ENCODE peak calls at places on chromosomes 3 and 15, in seven cellular contexts. H is coronary artery; C is caudate nucleus; J is adrenal gland; F is AG04450; B is CD4-positive, alpha-beta T cell; D is RWPE1. O is an unnamed sample.

GRCh38 chr15:89480505-89480904 is 15.9 kb downstream of the RHCG start:
- DNase-seq in D (no peak), F (no peak), J (no peak), H (no peak), C (no peak), B (no peak), O (no peak)

GRCh38 chr15:60708684-60709083 is 229.7 kb upstream of the ICE2 start:
- DNase-seq in D (no peak), B (no peak), H (no peak), F (peak; percentile 91), J (peak; percentile 53), C (no peak), O (no peak)

GRCh38 chr3:47813551-47814177 is 10.7 kb downstream of the DHX30 start:
- DNase-seq in H (no peak), F (no peak), C (no peak), B (no peak), D (no peak), J (no peak), O (no peak)

GRCh38 chr15:53588773-53589172 is 170.7 kb downstream of the WDR72 start:
- DNase-seq in D (no peak), J (no peak), F (no peak), B (no peak), H (no peak), C (no peak), O (no peak)

GRCh38 chr3:155745795-155746550 is 1.1 kb upstream of the PLCH1 start:
- DNase-seq in D (no peak), C (no peak), H (no peak), F (no peak), B (no peak), J (no peak), O (no peak)

GRCh38 chr15:63920504-63921178 is 86.9 kb upstream of the HERC1 start:
- DNase-seq in H (no peak), B (no peak), C (no peak), D (no peak), F (no peak), J (no peak), O (no peak)

GRCh38 chr3:103055021-103055420 is 620.2 kb downstream of the ZPLD1 start:
- DNase-seq in F (no peak), D (no peak), J (no peak), C (no peak), B (no peak), H (no peak), O (no peak)

GRCh38 chr3:102255736-102256135 is 179.1 kb upstream of the ZPLD1 start:
- DNase-seq in C (no peak), F (no peak), D (no peak), H (no peak), J (no peak), B (no peak), O (no peak)

GRCh38 chr3:109154989-109155388 is 18.5 kb downstream of the C3orf85 start:
- DNase-seq in D (no peak), H (no peak), C (no peak), F (no peak), J (no peak), B (no peak), O (no peak)

GRCh38 chr15:96358006-96358794 is 27.7 kb downstream of the NR2F2 start:
- DNase-seq in C (no peak), D (no peak), F (no peak), B (no peak), H (no peak), J (no peak), O (no peak)

GRCh38 chr15:59152694-59153450 is 47.9 kb downstream of the CCNB2 start:
- DNase-seq in F (no peak), B (no peak), D (no peak), C (no peak), H (no peak), J (no peak), O (no peak)

GRCh38 chr3:13045245-13045903 is 27.9 kb downstream of the IQSEC1 start:
- DNase-seq in H (no peak), J (no peak), C (no peak), D (no peak), B (no peak), F (no peak), O (no peak)

GRCh38 chr15:58065445-58066041 is at the start of gene ALDH1A2:
- DNase-seq in C (no peak), D (peak; percentile 8), J (no peak), H (peak; percentile 73), F (no peak), B (no peak), O (peak; percentile 7)

GRCh38 chr15:86154705-86155104 is 75.0 kb downstream of the AGBL1 start:
- DNase-seq in F (no peak), J (no peak), C (no peak), B (no peak), D (no peak), H (no peak), O (no peak)

GRCh38 chr3:151328298-151329036 is 882 bp downstream of the P2RY13 start:
- DNase-seq in D (no peak), F (no peak), J (peak; percentile 23), B (no peak), C (no peak), H (no peak), O (no peak)

GRCh38 chr15:92925409-92925808 is 25.3 kb downstream of the CHD2 start:
- DNase-seq in C (no peak), H (no peak), J (no peak), D (no peak), B (no peak), F (no peak), O (no peak)

GRCh38 chr15:92924216-92924615 is 24.1 kb downstream of the CHD2 start:
- DNase-seq in F (no peak), H (no peak), D (no peak), J (no peak), C (no peak), B (no peak), O (no peak)

GRCh38 chr15:92920595-92921169 is 20.6 kb downstream of the CHD2 start:
- DNase-seq in H (no peak), C (no peak), J (no peak), F (no peak), D (no peak), B (no peak), O (no peak)

GRCh38 chr15:92921215-92922131 is 21.3 kb downstream of the CHD2 start:
- DNase-seq in H (no peak), F (no peak), J (no peak), B (no peak), D (peak; percentile 89), C (no peak), O (no peak)

DNA sequence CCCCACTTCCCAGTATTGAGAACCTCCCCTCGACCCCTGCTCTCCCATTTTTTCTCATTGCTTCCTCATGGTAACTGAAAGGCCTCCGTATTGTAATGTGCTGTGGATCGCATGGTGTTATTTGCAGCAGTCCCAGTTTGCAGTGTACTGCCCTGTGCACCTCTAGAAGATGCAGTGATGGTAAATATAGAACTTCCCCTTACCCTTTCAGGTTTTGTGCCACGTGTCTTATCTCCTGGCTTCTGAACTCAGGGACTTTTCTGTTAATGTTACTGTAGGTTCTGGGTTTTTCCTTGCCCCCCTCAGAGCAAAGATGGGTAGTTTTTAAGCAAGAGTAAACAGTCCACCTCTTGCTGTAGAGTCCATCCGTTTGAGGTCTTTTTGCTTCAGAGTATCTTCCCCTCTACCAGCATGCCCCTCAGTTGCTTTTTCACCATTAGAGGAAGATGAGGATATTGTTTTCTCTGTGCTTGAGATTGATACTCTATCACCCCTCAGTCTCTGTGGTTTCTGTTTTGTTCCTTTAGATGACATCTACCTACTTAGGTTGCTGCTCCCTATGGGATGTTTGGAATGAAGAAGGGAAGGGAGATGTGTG is 22.4 kb downstream of the CHD2 start:
- DNase-seq in F (no peak), C (no peak), D (no peak), H (no peak), B (no peak), J (no peak), O (no peak)
- H3K27ac ChIP-seq in F (no peak overlapping the region), C (no peak overlapping the region), D (no peak overlapping the region), H (peak overlapping the region; percentile 55), B (peak overlapping the region; percentile 5), J (no peak overlapping the region), O (peak overlapping the region; percentile 27)

GRCh38 chr3:3798641-3799113 is 554 bp upstream of the LRRN1 start:
- DNase-seq in J (no peak), B (no peak), F (no peak), H (no peak), C (no peak), D (no peak), O (peak; percentile 38)
- H3K27ac ChIP-seq in J (no peak overlapping the region), B (no peak overlapping the region), F (no peak overlapping the region), H (no peak overlapping the region), C (peak overlapping the region; percentile 73), D (no peak overlapping the region), O (peak overlapping the region; percentile 19)

GRCh38 chr15:31337352-31338031 is 10.9 kb downstream of the KLF13 start:
- DNase-seq in F (no peak), B (no peak), C (no peak), H (no peak), D (no peak), J (no peak), O (no peak)

GRCh38 chr15:31333820-31334219 is 7.2 kb downstream of the KLF13 start:
- DNase-seq in B (no peak), J (no peak), C (no peak), F (no peak), H (no peak), D (no peak), O (no peak)

GRCh38 chr15:31336943-31337295 is 10.3 kb downstream of the KLF13 start:
- DNase-seq in C (no peak), F (no peak), H (no peak), J (no peak), B (no peak), D (no peak), O (no peak)

GRCh38 chr15:31338318-31338878 is 11.8 kb downstream of the KLF13 start:
- DNase-seq in F (no peak), H (no peak), B (no peak), C (no peak), D (no peak), J (no peak), O (no peak)

DNA sequence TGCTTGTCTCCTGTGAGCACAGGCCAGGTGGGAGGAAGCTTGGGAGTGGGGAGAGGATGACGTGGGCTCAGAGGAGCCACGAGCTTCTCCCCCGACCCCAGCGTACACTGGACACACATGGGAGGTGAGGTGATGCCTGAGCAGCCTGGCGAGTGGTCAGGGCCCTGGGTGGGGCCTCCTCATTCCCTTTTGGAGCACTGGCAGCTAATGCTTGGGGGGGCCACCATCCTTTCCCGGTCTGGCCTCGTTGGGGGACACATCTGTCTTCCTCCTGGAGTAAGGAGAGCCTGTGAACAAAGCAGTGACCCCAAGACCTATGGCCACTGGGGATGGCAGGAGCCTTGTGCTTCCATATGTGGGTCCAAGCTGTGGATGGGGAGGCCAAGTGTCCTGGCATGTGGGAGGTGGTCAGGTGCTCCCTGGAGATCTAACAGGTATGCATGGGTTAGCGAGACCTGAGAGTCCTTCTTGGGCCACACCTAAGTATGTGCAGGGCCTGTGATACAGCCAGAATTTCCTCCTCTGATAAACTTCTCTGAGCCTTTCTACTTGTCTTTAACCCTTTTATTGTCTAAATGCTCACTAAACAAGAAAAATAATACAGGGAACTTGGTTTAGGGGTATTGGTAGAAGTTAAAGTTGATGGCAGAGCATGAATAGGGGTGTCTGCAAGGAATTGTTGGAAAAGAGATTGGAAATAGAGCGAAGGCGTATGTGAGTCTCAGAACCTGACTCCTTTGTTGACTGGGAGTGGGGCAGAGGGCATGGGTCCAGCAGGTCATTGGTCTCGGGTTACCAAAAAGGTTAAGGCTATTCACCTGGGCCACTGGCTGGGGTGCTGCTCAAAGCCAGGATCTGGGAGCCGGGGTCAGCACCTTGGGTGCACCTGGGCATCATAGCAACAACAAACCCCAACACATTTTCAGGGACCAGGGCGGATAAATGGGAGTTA is 9.6 kb downstream of the KLF13 start:
- DNase-seq in J (no peak), C (no peak), H (no peak), D (no peak), F (no peak), B (no peak), O (no peak)
- H3K27ac ChIP-seq in J (no peak overlapping the region), C (peak overlapping the region; percentile 87), H (peak overlapping the region; percentile 8), D (peak overlapping the region; percentile 63), F (no peak overlapping the region), B (peak overlapping the region; percentile 51), O (peak overlapping the region; percentile 77)

GRCh38 chr3:98778852-98779379 is 15.8 kb downstream of the ST3GAL6 start:
- DNase-seq in J (peak; percentile 39), D (peak; percentile 65), C (no peak), H (no peak), F (peak; percentile 79), B (no peak), O (no peak)
- H3K27ac ChIP-seq in J (no peak overlapping the region), D (peak overlapping the region; percentile 24), C (peak overlapping the region; percentile 46), H (peak overlapping the region; percentile 29), F (peak overlapping the region; percentile 87), B (no peak overlapping the region), O (peak overlapping the region; percentile 17)